ENCODE peak calls at places on chromosomes 16 and 17, in eight cellular contexts. C is tibial artery, G is H9, K is progenitor cell of endocrine pancreas, O is transverse colon, Z is neural progenitor cell, F is fibroblast of mammary gland, Y is AG09319. L is an unnamed sample.
A peak's percentile ranks its signal among the peaks of the same experiment; 100 is the strongest.

GRCh38 chr16:16151315-16151714 is 72.0 kb downstream of the ABCC6 start:
- DNase-seq in C (no peak), G (no peak), K (no peak), O (no peak), Z (no peak), F (peak; percentile 32), Y (no peak), L (no peak)

GRCh38 chr16:53872248-53873221 is 168.6 kb downstream of the FTO start:
- DNase-seq in C (no peak), G (no peak), K (no peak), O (no peak), Z (no peak), F (peak; percentile 89), Y (peak; percentile 19), L (no peak)

GRCh38 chr16:21265104-21265825 is 12.8 kb downstream of the CRYM start:
- DNase-seq in C (no peak), G (no peak), K (no peak), O (no peak), Z (no peak), F (no peak), Y (no peak), L (no peak)

GRCh38 chr16:79372504-79373184 is 227.9 kb downstream of the MAF start:
- DNase-seq in C (no peak), G (no peak), K (no peak), O (no peak), Z (no peak), F (peak; percentile 73), Y (no peak), L (no peak)

GRCh38 chr17:6843241-6843890 is 11.8 kb upstream of the TEKT1 start:
- DNase-seq in C (no peak), G (no peak), K (no peak), O (no peak), Z (peak; percentile 72), F (peak; percentile 68), Y (peak; percentile 15), L (no peak)

GRCh38 chr16:54467398-54467797 is 180.8 kb upstream of the IRX3 start:
- DNase-seq in C (no peak), G (no peak), K (no peak), O (no peak), Z (no peak), F (no peak), Y (no peak), L (no peak)

GRCh38 chr17:57849163-57849873 is 526 bp downstream of the MRPS23 start:
- DNase-seq in C (no peak), G (no peak), K (no peak), O (no peak), Z (no peak), F (no peak), Y (no peak), L (no peak)

GRCh38 chr16:9091867-9092281 is 430 bp downstream of the HAPSTR1 start:
- DNase-seq in C (peak; percentile 76), G (no peak), K (peak; percentile 18), O (peak; percentile 47), Z (no peak), F (no peak), Y (no peak), L (no peak)

GRCh38 chr16:2523801-2524231 is 3.6 kb downstream of the AMDHD2 start:
- DNase-seq in C (no peak), G (peak; percentile 21), K (no peak), O (no peak), Z (no peak), F (no peak), Y (no peak), L (no peak)

GRCh38 chr17:8060274-8060673 is 21.4 kb downstream of the ALOX15B start:
- DNase-seq in C (no peak), G (peak; percentile 76), K (peak; percentile 45), O (peak; percentile 66), Z (peak; percentile 90), F (peak; percentile 74), Y (no peak), L (no peak)

GRCh38 chr17:46782250-46782953 is 36.1 kb downstream of the WNT3 start:
- DNase-seq in C (no peak), G (peak; percentile 80), K (no peak), O (peak; percentile 31), Z (peak; percentile 62), F (no peak), Y (no peak), L (peak; percentile 51)

GRCh38 chr16:1220841-1221627 is 4.0 kb downstream of the TPSG1 start:
- DNase-seq in C (no peak), G (no peak), K (no peak), O (no peak), Z (no peak), F (no peak), Y (no peak), L (no peak)

GRCh38 chr17:28481081-28481571 is 7.7 kb downstream of the SLC13A2 start:
- DNase-seq in C (no peak), G (no peak), K (no peak), O (no peak), Z (no peak), F (no peak), Y (no peak), L (no peak)

GRCh38 chr17:82691714-82692113 is 6.8 kb downstream of the RAB40B start:
- DNase-seq in C (no peak), G (no peak), K (no peak), O (no peak), Z (no peak), F (no peak), Y (no peak), L (no peak)

GRCh38 chr17:44374306-44375195 is 10.9 kb upstream of the FAM171A2 start:
- DNase-seq in C (peak; percentile 60), G (peak; percentile 97), K (no peak), O (no peak), Z (peak; percentile 53), F (no peak), Y (no peak), L (no peak)

GRCh38 chr17:44376779-44377178 is 12.7 kb downstream of the ITGA2B start:
- DNase-seq in C (no peak), G (no peak), K (no peak), O (no peak), Z (no peak), F (no peak), Y (no peak), L (no peak)

GRCh38 chr17:44375196-44376017 is 11.8 kb upstream of the FAM171A2 start:
- DNase-seq in C (no peak), G (peak; percentile 71), K (no peak), O (no peak), Z (peak; percentile 28), F (no peak), Y (no peak), L (no peak)

GRCh38 chr17:44378171-44378705 is 11.2 kb downstream of the ITGA2B start:
- DNase-seq in C (no peak), G (no peak), K (no peak), O (no peak), Z (no peak), F (no peak), Y (no peak), L (no peak)

GRCh38 chr17:44376124-44376523 is 12.5 kb upstream of the FAM171A2 start:
- DNase-seq in C (no peak), G (peak; percentile 89), K (no peak), O (no peak), Z (peak; percentile 60), F (peak; percentile 24), Y (no peak), L (no peak)
- TF ChIP-seq CTCF in C (no peak), G (peak; percentile 73), K (peak; percentile 52), O (no peak), Z (peak; percentile 63), F (peak; percentile 49), Y (peak; percentile 45), L (peak; percentile 28)

GRCh38 chr17:12664252-12664651 is 1.4 kb upstream of the MYOCD start:
- DNase-seq in C (no peak), G (no peak), K (no peak), O (no peak), Z (no peak), F (no peak), Y (no peak), L (no peak)

GRCh38 chr17:12667299-12667958 is 1.7 kb downstream of the MYOCD start:
- DNase-seq in C (no peak), G (peak; percentile 78), K (peak; percentile 20), O (peak; percentile 20), Z (peak; percentile 85), F (peak; percentile 72), Y (peak; percentile 23), L (no peak)

GRCh38 chr17:12666718-12667117 is 1.0 kb downstream of the MYOCD start:
- DNase-seq in C (no peak), G (no peak), K (no peak), O (no peak), Z (no peak), F (no peak), Y (no peak), L (no peak)

GRCh38 chr17:12664894-12665262 is 812 bp upstream of the MYOCD start:
- DNase-seq in C (no peak), G (no peak), K (no peak), O (no peak), Z (peak; percentile 22), F (no peak), Y (no peak), L (no peak)

GRCh38 chr17:12665263-12666210 is at the start of gene MYOCD:
- DNase-seq in C (peak; percentile 83), G (peak; percentile 97), K (peak; percentile 40), O (peak; percentile 27), Z (peak; percentile 97), F (no peak), Y (no peak), L (no peak)
- TF ChIP-seq CTCF in C (peak; percentile 5), G (no peak), K (no peak), O (no peak), Z (peak; percentile 6), F (no peak), Y (no peak), L (no peak)

DNA sequence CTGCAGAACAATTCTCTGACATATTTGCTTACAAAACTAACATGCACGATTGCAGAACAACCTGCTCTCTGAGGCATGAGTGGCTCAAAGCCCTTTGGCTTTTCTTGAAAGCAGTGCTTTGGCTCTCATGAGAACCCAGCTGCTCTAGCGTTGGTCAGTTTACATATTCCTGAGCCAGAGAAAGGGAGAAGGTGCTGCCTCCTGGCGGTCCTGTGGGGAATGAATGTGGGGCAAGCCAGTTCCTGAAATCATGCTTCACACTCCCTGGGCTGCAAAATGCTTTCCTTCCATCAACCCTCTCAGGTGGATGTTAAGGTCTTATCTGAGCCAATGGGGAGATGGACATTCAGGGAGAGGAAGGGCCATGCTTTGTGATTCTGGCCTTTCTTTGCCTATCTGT is 122.5 kb upstream of the NLRP1 start:
- DNase-seq in C (peak; percentile 72), G (peak; percentile 89), K (peak; percentile 60), O (peak; percentile 63), Z (peak; percentile 83), F (peak; percentile 53), Y (peak; percentile 18), L (no peak)
- TF ChIP-seq CTCF in C (peak; percentile 55), G (peak; percentile 91), K (peak; percentile 82), O (peak; percentile 65), Z (peak; percentile 88), F (peak; percentile 71), Y (peak; percentile 83), L (peak; percentile 33)

DNA sequence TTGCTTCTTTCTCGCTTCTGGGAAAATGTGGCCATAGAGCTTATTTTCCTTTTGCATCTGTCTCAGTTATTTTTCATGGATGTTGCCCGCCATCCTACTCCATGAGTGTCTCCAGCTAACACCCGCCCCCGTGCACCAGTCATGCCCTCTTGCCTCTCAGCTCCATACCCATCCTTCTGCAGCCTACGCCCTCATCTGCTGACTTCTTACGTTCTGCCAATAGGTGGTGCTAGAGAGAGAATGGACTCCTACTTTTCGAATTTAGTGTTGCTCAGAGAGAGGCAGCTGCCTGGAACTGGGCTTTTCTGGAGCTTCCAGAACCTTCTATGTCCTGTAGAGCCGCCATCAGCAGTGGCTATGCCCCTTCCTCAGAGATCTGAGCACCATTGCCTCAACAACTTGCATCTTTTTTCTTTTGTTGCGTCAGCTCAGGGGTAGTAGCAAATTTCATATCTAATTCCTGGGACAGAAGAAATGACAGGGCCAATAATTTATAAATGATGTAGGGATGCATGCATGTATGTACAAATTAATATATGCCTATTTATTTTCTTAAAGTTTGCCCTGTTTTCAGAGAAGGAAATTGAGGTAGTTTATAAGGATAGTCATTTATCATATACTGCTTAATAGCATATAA is 119.7 kb upstream of the MYOCD start:
- DNase-seq in C (peak; percentile 68), G (peak; percentile 77), K (no peak), O (peak; percentile 19), Z (peak; percentile 68), F (peak; percentile 69), Y (no peak), L (no peak)
- TF ChIP-seq CTCF in C (peak; percentile 75), G (peak; percentile 81), K (peak; percentile 72), O (peak; percentile 72), Z (peak; percentile 80), F (peak; percentile 86), Y (peak; percentile 90), L (peak; percentile 67)